ENCODE peak calls at places on chromosomes 5 and 9, in five cellular contexts. One of them, this sample, is unnamed.

GRCh38 chr9:22124263-22125011 is 115.3 kb upstream of the CDKN2B start:
- DNase-seq in HEK293T: peak
- DNase-seq in HepG2: no peak
- DNase-seq in H1: no peak
- DNase-seq in GM12878: no peak
- DNase-seq in this sample: no peak

GRCh38 chr9:38700695-38701094 is 19.2 kb downstream of the FAM240B start:
- DNase-seq in HEK293T: no peak
- DNase-seq in HepG2: no peak
- DNase-seq in H1: no peak
- DNase-seq in GM12878: no peak
- DNase-seq in this sample: no peak

GRCh38 chr5:66933066-66933465 is 263.5 kb downstream of the CD180 start:
- DNase-seq in HEK293T: no peak
- DNase-seq in HepG2: no peak
- DNase-seq in H1: no peak
- DNase-seq in GM12878: no peak
- DNase-seq in this sample: no peak

GRCh38 chr5:157252741-157253465 is 13.0 kb upstream of the CYFIP2 start:
- DNase-seq in HEK293T: no peak
- DNase-seq in HepG2: no peak
- DNase-seq in H1: no peak
- DNase-seq in GM12878: peak
- DNase-seq in this sample: no peak

GRCh38 chr5:37665272-37665671 is 174.6 kb downstream of the GDNF start:
- DNase-seq in HEK293T: no peak
- DNase-seq in HepG2: no peak
- DNase-seq in H1: no peak
- DNase-seq in GM12878: no peak
- DNase-seq in this sample: no peak

GRCh38 chr5:140244525-140245025 is 58.3 kb downstream of the PFDN1 start:
- DNase-seq in HEK293T: peak
- DNase-seq in HepG2: peak
- DNase-seq in H1: peak
- DNase-seq in GM12878: no peak
- DNase-seq in this sample: peak

GRCh38 chr5:14810941-14811573 is 60.5 kb downstream of the ANKH start:
- DNase-seq in HEK293T: no peak
- DNase-seq in HepG2: no peak
- DNase-seq in H1: no peak
- DNase-seq in GM12878: no peak
- DNase-seq in this sample: no peak

GRCh38 chr5:124748687-124749594 is 2.5 kb upstream of the ZNF608 start:
- DNase-seq in HEK293T: peak
- DNase-seq in HepG2: peak
- DNase-seq in H1: no peak
- DNase-seq in GM12878: peak
- DNase-seq in this sample: peak

GRCh38 chr5:1125030-1125357 is 13.1 kb upstream of the SLC12A7 start:
- DNase-seq in HEK293T: no peak
- DNase-seq in HepG2: no peak
- DNase-seq in H1: no peak
- DNase-seq in GM12878: no peak
- DNase-seq in this sample: no peak

GRCh38 chr5:134911285-134912215 is 6.6 kb downstream of the PCBD2 start:
- DNase-seq in HEK293T: no peak
- DNase-seq in HepG2: no peak
- DNase-seq in H1: no peak
- DNase-seq in GM12878: no peak
- DNase-seq in this sample: no peak

GRCh38 chr5:143582869-143583268 is 179.4 kb upstream of the NR3C1 start:
- DNase-seq in HEK293T: no peak
- DNase-seq in HepG2: no peak
- DNase-seq in H1: no peak
- DNase-seq in GM12878: no peak
- DNase-seq in this sample: no peak

GRCh38 chr5:135999396-136000139 is 29.2 kb upstream of the TGFBI start:
- DNase-seq in HEK293T: no peak
- DNase-seq in HepG2: no peak
- DNase-seq in H1: no peak
- DNase-seq in GM12878: no peak
- DNase-seq in this sample: no peak

GRCh38 chr5:109676920-109677319 is 12.8 kb upstream of the MAN2A1 start:
- DNase-seq in HEK293T: no peak
- DNase-seq in HepG2: no peak
- DNase-seq in H1: no peak
- DNase-seq in GM12878: no peak
- DNase-seq in this sample: no peak

GRCh38 chr9:21465859-21466518 is 16.1 kb downstream of the IFNE start:
- DNase-seq in HEK293T: peak
- DNase-seq in HepG2: peak
- DNase-seq in H1: no peak
- DNase-seq in GM12878: no peak
- DNase-seq in this sample: peak

GRCh38 chr5:51479840-51480239 is 96.6 kb downstream of the ISL1 start:
- DNase-seq in HEK293T: no peak
- DNase-seq in HepG2: no peak
- DNase-seq in H1: no peak
- DNase-seq in GM12878: peak
- DNase-seq in this sample: no peak

GRCh38 chr9:38296853-38297252 is 95.6 kb upstream of the ALDH1B1 start:
- DNase-seq in HEK293T: no peak
- DNase-seq in HepG2: no peak
- DNase-seq in H1: no peak
- DNase-seq in GM12878: no peak
- DNase-seq in this sample: no peak

GRCh38 chr5:98489021-98489420 is 284.4 kb upstream of the RGMB start:
- DNase-seq in HEK293T: no peak
- DNase-seq in HepG2: no peak
- DNase-seq in H1: no peak
- DNase-seq in GM12878: no peak
- DNase-seq in this sample: no peak

GRCh38 chr5:151413800-151414199 is 33.6 kb upstream of the SLC36A1 start:
- DNase-seq in HEK293T: no peak
- DNase-seq in HepG2: no peak
- DNase-seq in H1: no peak
- DNase-seq in GM12878: no peak
- DNase-seq in this sample: no peak

GRCh38 chr5:172800088-172800551 is 29.1 kb upstream of the DUSP1 start:
- DNase-seq in HEK293T: no peak
- DNase-seq in HepG2: no peak
- DNase-seq in H1: no peak
- DNase-seq in GM12878: no peak
- DNase-seq in this sample: no peak

GRCh38 chr5:77972545-77973252 is 196.6 kb upstream of the TBCA start:
- DNase-seq in HEK293T: no peak
- DNase-seq in HepG2: no peak
- DNase-seq in H1: no peak
- DNase-seq in GM12878: no peak
- DNase-seq in this sample: no peak

GRCh38 chr5:57684299-57684702 is 201.7 kb upstream of the ACTBL2 start:
- DNase-seq in HEK293T: no peak
- DNase-seq in HepG2: no peak
- DNase-seq in H1: no peak
- DNase-seq in GM12878: no peak
- DNase-seq in this sample: no peak

GRCh38 chr5:172315599-172316531 is 32.3 kb upstream of the UBTD2 start:
- DNase-seq in HEK293T: no peak
- DNase-seq in HepG2: no peak
- DNase-seq in H1: no peak
- DNase-seq in GM12878: no peak
- DNase-seq in this sample: no peak

GRCh38 chr5:98773464-98774191 is at the start of gene RGMB:
- DNase-seq in HEK293T: peak
- DNase-seq in HepG2: peak
- DNase-seq in H1: peak
- DNase-seq in GM12878: peak
- DNase-seq in this sample: peak

GRCh38 chr9:17742065-17742464 is 163.2 kb downstream of the SH3GL2 start:
- DNase-seq in HEK293T: peak
- DNase-seq in HepG2: no peak
- DNase-seq in H1: peak
- DNase-seq in GM12878: no peak
- DNase-seq in this sample: peak

GRCh38 chr9:134738869-134739659 is 97.5 kb downstream of the COL5A1 start:
- DNase-seq in HEK293T: peak
- DNase-seq in HepG2: peak
- DNase-seq in H1: peak
- DNase-seq in GM12878: no peak
- DNase-seq in this sample: peak

DNA sequence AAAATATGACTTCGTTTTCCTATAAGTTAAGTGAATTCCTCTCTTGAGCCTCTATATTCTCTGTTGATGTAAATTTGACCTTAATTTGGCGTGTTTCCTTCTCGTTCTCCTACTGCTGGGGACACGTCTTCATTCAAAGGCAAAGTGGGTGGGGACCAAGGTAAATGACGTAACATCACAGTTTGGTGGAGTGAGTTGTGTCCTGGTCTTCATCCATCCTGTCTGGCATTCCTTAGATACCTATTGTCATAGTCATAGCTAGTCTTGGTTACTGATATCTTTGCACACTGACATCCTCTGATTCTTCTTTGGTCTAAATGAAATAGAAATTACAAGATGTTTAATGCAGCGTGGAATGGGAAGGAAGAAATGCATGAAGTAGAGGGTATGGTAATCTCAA is 108.5 kb downstream of the NNT start:
- DNase-seq in HEK293T: no peak
- DNase-seq in HepG2: peak
- DNase-seq in H1: no peak
- DNase-seq in GM12878: no peak
- DNase-seq in this sample: no peak
- TF ChIP-seq SUZ12 in HEK293T: no peak
- TF ChIP-seq SUZ12 in HepG2: no peak
- TF ChIP-seq SUZ12 in H1: no peak
- TF ChIP-seq SUZ12 in GM12878: no peak
- TF ChIP-seq SUZ12 in this sample: no peak

GRCh38 chr9:110257097-110257955 is 1.0 kb upstream of the TXN start:
- DNase-seq in HEK293T: no peak
- DNase-seq in HepG2: peak
- DNase-seq in H1: no peak
- DNase-seq in GM12878: no peak
- DNase-seq in this sample: peak
- TF ChIP-seq SUZ12 in HEK293T: no peak
- TF ChIP-seq SUZ12 in HepG2: no peak
- TF ChIP-seq SUZ12 in H1: no peak
- TF ChIP-seq SUZ12 in GM12878: no peak
- TF ChIP-seq SUZ12 in this sample: no peak

DNA sequence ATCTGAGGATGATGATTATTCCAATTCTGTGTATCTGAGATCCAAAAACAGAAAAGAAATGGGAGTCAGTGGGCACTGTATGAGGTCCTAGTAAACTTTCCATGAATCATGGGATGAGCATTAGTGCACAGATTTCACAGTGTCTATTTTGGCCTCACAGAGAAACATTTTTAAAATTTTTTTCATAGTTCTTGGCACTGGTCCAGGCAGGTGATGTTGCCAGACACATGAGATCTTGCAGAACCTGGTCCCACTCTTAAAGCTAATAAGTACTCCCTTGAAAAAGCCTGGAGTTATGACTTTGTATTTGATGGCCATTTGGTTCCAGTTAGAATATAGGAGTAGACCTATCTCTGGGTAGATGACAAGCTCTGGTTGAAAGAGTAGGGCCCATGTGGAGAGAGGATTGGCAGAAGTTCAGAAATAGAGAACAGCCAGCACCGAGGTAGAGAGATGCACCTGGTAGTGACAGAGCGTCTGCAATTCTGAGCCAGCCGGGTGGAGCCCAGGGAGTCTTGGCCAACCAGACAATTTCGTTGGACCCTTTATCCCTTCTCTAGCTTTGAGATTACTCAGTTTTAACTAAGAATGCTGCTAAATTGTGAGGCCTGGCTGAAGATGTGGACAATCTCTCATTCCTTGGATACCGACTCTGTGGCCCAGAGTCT is 6.3 kb upstream of the TNFSF15 start:
- DNase-seq in HEK293T: no peak
- DNase-seq in HepG2: no peak
- DNase-seq in H1: no peak
- DNase-seq in GM12878: no peak
- DNase-seq in this sample: no peak
- TF ChIP-seq SUZ12 in HEK293T: no peak
- TF ChIP-seq SUZ12 in HepG2: no peak
- TF ChIP-seq SUZ12 in H1: no peak
- TF ChIP-seq SUZ12 in GM12878: no peak
- TF ChIP-seq SUZ12 in this sample: no peak

GRCh38 chr5:130158036-130158435 is 253.8 kb downstream of the CHSY3 start:
- DNase-seq in HEK293T: no peak
- DNase-seq in HepG2: no peak
- DNase-seq in H1: no peak
- DNase-seq in GM12878: no peak
- DNase-seq in this sample: no peak
- TF ChIP-seq SUZ12 in HEK293T: no peak
- TF ChIP-seq SUZ12 in HepG2: no peak
- TF ChIP-seq SUZ12 in H1: no peak
- TF ChIP-seq SUZ12 in GM12878: no peak
- TF ChIP-seq SUZ12 in this sample: no peak

GRCh38 chr5:42547146-42547545 is 123.9 kb downstream of the GHR start:
- DNase-seq in HEK293T: no peak
- DNase-seq in HepG2: no peak
- DNase-seq in H1: no peak
- DNase-seq in GM12878: no peak
- DNase-seq in this sample: no peak
- TF ChIP-seq SUZ12 in HEK293T: no peak
- TF ChIP-seq SUZ12 in HepG2: no peak
- TF ChIP-seq SUZ12 in H1: no peak
- TF ChIP-seq SUZ12 in GM12878: no peak
- TF ChIP-seq SUZ12 in this sample: no peak

GRCh38 chr5:90224342-90224741 is 185.2 kb downstream of the CETN3 start:
- DNase-seq in HEK293T: no peak
- DNase-seq in HepG2: no peak
- DNase-seq in H1: no peak
- DNase-seq in GM12878: no peak
- DNase-seq in this sample: no peak
- TF ChIP-seq SUZ12 in HEK293T: no peak
- TF ChIP-seq SUZ12 in HepG2: no peak
- TF ChIP-seq SUZ12 in H1: no peak
- TF ChIP-seq SUZ12 in GM12878: no peak
- TF ChIP-seq SUZ12 in this sample: no peak

DNA sequence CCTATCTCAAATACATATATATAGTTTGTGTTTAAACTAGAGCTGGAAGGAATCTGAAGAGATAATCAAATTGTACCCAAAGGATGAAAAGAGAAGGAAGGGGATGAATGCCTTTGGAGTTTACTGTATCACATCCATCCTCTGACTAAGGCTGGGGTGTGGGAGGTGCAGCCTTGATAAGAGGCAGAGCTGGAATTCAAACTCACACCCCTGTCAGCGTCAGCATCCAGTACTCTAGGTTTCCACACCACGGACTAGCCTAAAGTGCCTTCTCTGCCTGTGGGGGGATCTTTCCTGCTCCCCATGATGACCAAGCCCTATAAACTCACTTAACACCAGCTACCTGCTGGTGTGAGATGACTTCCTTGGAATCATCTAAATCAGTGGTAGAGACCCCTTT is 48.1 kb downstream of the EPB41L4B start:
- DNase-seq in HEK293T: no peak
- DNase-seq in HepG2: no peak
- DNase-seq in H1: no peak
- DNase-seq in GM12878: no peak
- DNase-seq in this sample: no peak
- TF ChIP-seq SUZ12 in HEK293T: no peak
- TF ChIP-seq SUZ12 in HepG2: no peak
- TF ChIP-seq SUZ12 in H1: no peak
- TF ChIP-seq SUZ12 in GM12878: no peak
- TF ChIP-seq SUZ12 in this sample: no peak